ENCODE peak calls at places on chromosome 6, in ten cellular contexts. X is ovary, O is heart left ventricle, R is Peyer's patch, J is uterus, Q is tibial nerve, W is body of pancreas, K is GM12878, Z is breast epithelium, L is right lobe of liver. Y is an unnamed sample. For H3K36me3, the result is how much of the 10 kb centered on the place peaks cover.

GRCh38 chr6:40722081-40722480 is 134.9 kb upstream of the LRFN2 start:
- DNase-seq in X (no peak), O (no peak), R (no peak), J (no peak), Q (no peak), W (no peak), K (no peak), Z (no peak), L (no peak), Y (no peak)

GRCh38 chr6:99868074-99868702 is 125.8 kb downstream of the MCHR2 start:
- DNase-seq in X (peak), O (peak), R (peak), J (peak), Q (peak), W (peak), K (peak), Z (peak), L (peak), Y (peak)

GRCh38 chr6:13500264-13500663 is 12.9 kb upstream of the GFOD1 start:
- DNase-seq in X (no peak), O (no peak), R (no peak), J (no peak), Q (no peak), W (no peak), K (no peak), Z (no peak), L (no peak), Y (no peak)

GRCh38 chr6:154731296-154732218 is 1.7 kb upstream of the SCAF8 start:
- DNase-seq in X (no peak), O (no peak), R (no peak), J (no peak), Q (no peak), W (no peak), K (no peak), Z (no peak), L (no peak), Y (no peak)

GRCh38 chr6:72382602-72383529 is 239.0 kb upstream of the KCNQ5 start:
- DNase-seq in X (no peak), O (no peak), R (peak), J (no peak), Q (no peak), W (no peak), K (peak), Z (no peak), L (no peak), Y (no peak)

GRCh38 chr6:142323377-142323776 is 21.6 kb downstream of the ADGRG6 start:
- DNase-seq in X (no peak), O (no peak), R (no peak), J (no peak), Q (no peak), W (no peak), K (no peak), Z (no peak), L (no peak), Y (no peak)

GRCh38 chr6:76771076-76771634 is 692.1 kb downstream of the HTR1B start:
- DNase-seq in X (no peak), O (peak), R (no peak), J (no peak), Q (no peak), W (peak), K (no peak), Z (peak), L (peak), Y (peak)

GRCh38 chr6:121886223-121886830 is 450.9 kb downstream of the GJA1 start:
- DNase-seq in X (no peak), O (no peak), R (no peak), J (no peak), Q (peak), W (no peak), K (no peak), Z (no peak), L (no peak), Y (no peak)

GRCh38 chr6:107118976-107119375 is 3.7 kb upstream of the BEND3 start:
- DNase-seq in X (no peak), O (no peak), R (no peak), J (no peak), Q (no peak), W (no peak), K (no peak), Z (no peak), L (no peak), Y (no peak)

GRCh38 chr6:107198631-107199416 is 83.5 kb upstream of the BEND3 start:
- DNase-seq in X (no peak), O (no peak), R (no peak), J (no peak), Q (no peak), W (no peak), K (no peak), Z (no peak), L (no peak), Y (no peak)

GRCh38 chr6:168563656-168564055 is 122.7 kb downstream of the SMOC2 start:
- DNase-seq in X (no peak), O (no peak), R (no peak), J (no peak), Q (no peak), W (no peak), K (no peak), Z (no peak), L (no peak), Y (no peak)

GRCh38 chr6:6825153-6825847 is 236.8 kb downstream of the LY86 start:
- DNase-seq in X (no peak), O (no peak), R (no peak), J (no peak), Q (no peak), W (no peak), K (no peak), Z (peak), L (peak), Y (no peak)

GRCh38 chr6:12969933-12970332 is 253.4 kb downstream of the PHACTR1 start:
- DNase-seq in X (no peak), O (no peak), R (no peak), J (no peak), Q (no peak), W (no peak), K (no peak), Z (no peak), L (no peak), Y (no peak)

GRCh38 chr6:154403803-154404202 is 47.2 kb upstream of the IPCEF1 start:
- DNase-seq in X (peak), O (peak), R (no peak), J (peak), Q (no peak), W (peak), K (no peak), Z (no peak), L (no peak), Y (no peak)

GRCh38 chr6:131937703-131938631 is 13.2 kb downstream of the CCN2 start:
- DNase-seq in X (no peak), O (no peak), R (no peak), J (peak), Q (peak), W (no peak), K (no peak), Z (no peak), L (peak), Y (peak)

GRCh38 chr6:111478749-111479148 is 4.3 kb downstream of the REV3L start:
- DNase-seq in X (no peak), O (no peak), R (no peak), J (no peak), Q (no peak), W (no peak), K (peak), Z (no peak), L (no peak), Y (no peak)

GRCh38 chr6:131629656-131630055 is 1.6 kb upstream of the MED23 start:
- DNase-seq in X (no peak), O (no peak), R (no peak), J (no peak), Q (no peak), W (no peak), K (no peak), Z (no peak), L (no peak), Y (no peak)

GRCh38 chr6:38909020-38909730 is 139.4 kb upstream of the GLP1R start:
- DNase-seq in X (no peak), O (no peak), R (no peak), J (no peak), Q (no peak), W (peak), K (no peak), Z (no peak), L (peak), Y (no peak)

GRCh38 chr6:116011520-116011919 is 49.2 kb downstream of the FRK start:
- DNase-seq in X (no peak), O (no peak), R (no peak), J (no peak), Q (no peak), W (no peak), K (peak), Z (peak), L (no peak), Y (no peak)

GRCh38 chr6:53065266-53066058 is at the start of gene FBXO9:
- DNase-seq in X (peak), O (peak), R (peak), J (peak), Q (no peak), W (peak), K (no peak), Z (peak), L (peak), Y (peak)

GRCh38 chr6:9143140-9143539 is 707.8 kb upstream of the SLC35B3 start:
- DNase-seq in X (no peak), O (no peak), R (no peak), J (no peak), Q (no peak), W (no peak), K (no peak), Z (no peak), L (no peak), Y (no peak)

GRCh38 chr6:125193208-125193607 is 39.6 kb downstream of the TPD52L1 start:
- DNase-seq in X (no peak), O (no peak), R (no peak), J (no peak), Q (no peak), W (no peak), K (no peak), Z (no peak), L (no peak), Y (no peak)

GRCh38 chr6:2433686-2434085 is 188.3 kb upstream of the GMDS start:
- DNase-seq in X (no peak), O (no peak), R (no peak), J (no peak), Q (no peak), W (no peak), K (no peak), Z (no peak), L (no peak), Y (no peak)

GRCh38 chr6:56478202-56478601 is 164.5 kb downstream of the DST start:
- DNase-seq in X (no peak), O (no peak), R (no peak), J (no peak), Q (no peak), W (no peak), K (no peak), Z (no peak), L (no peak), Y (no peak)
- H3K36me3 ChIP-seq in X (under half), O (under half), R (under half), J (under half), Q (under half), W (under half), K (under half), Z (under half), L (under half), Y (under half)

DNA sequence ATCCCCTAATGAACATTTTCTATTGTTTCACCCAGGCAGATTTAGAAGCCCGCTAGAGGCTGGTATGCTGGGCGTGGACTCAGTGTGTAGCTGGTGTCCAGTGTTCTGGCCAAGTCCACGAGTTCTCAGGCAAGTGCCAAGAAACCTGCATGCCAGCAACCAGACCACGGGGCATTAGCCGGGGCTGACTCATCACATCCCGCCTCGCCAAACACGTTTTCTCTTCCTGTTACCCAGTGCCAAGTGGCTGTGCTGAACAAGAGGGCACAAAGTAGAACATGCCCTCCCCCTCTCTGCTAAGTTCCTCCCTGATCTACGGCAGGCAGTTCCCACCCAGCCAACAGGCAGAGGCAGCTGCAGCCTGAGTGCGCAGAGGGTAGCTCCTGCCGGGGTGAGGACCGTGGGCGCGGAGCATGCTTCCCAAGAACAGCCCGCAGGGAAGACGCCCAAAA is 29.6 kb downstream of the RAMACL start:
- DNase-seq in X (peak), O (peak), R (no peak), J (peak), Q (peak), W (peak), K (no peak), Z (peak), L (peak), Y (peak)
- H3K27ac ChIP-seq in X (no peak), O (peak), R (no peak), J (peak), Q (peak), W (peak), K (no peak), Z (peak), L (peak), Y (peak)

GRCh38 chr6:150408842-150409241 is 40.0 kb downstream of the IYD start:
- DNase-seq in X (no peak), O (no peak), R (no peak), J (no peak), Q (no peak), W (peak), K (no peak), Z (peak), L (no peak), Y (no peak)

GRCh38 chr6:150409576-150410066 is 40.8 kb downstream of the IYD start:
- DNase-seq in X (no peak), O (peak), R (peak), J (no peak), Q (peak), W (peak), K (no peak), Z (peak), L (peak), Y (peak)

GRCh38 chr6:150406948-150407347 is 38.1 kb downstream of the IYD start:
- DNase-seq in X (no peak), O (no peak), R (no peak), J (no peak), Q (no peak), W (no peak), K (no peak), Z (no peak), L (no peak), Y (no peak)

GRCh38 chr6:150403458-150404245 is 34.8 kb downstream of the IYD start:
- DNase-seq in X (no peak), O (peak), R (no peak), J (no peak), Q (peak), W (peak), K (no peak), Z (peak), L (no peak), Y (no peak)
- TF ChIP-seq POLR2A in X (no peak), O (no peak), R (no peak), J (no peak), Q (no peak), W (no peak), K (no peak), Z (no peak), L (no peak), Y (no peak)

GRCh38 chr6:43673444-43674063 is 14.0 kb downstream of the MRPS18A start:
- DNase-seq in X (no peak), O (no peak), R (no peak), J (peak), Q (no peak), W (peak), K (no peak), Z (no peak), L (no peak), Y (peak)
- H3K36me3 ChIP-seq in X (under half), O (half or more), R (under half), J (under half), Q (under half), W (under half), K (under half), Z (under half), L (under half), Y (under half)

GRCh38 chr6:33770116-33770832 is 18.7 kb downstream of the LEMD2 start:
- DNase-seq in X (peak), O (no peak), R (no peak), J (peak), Q (no peak), W (no peak), K (no peak), Z (no peak), L (no peak), Y (no peak)
- H3K27ac ChIP-seq in X (peak), O (no peak), R (peak), J (peak), Q (no peak), W (no peak), K (no peak), Z (peak), L (no peak), Y (no peak)

DNA sequence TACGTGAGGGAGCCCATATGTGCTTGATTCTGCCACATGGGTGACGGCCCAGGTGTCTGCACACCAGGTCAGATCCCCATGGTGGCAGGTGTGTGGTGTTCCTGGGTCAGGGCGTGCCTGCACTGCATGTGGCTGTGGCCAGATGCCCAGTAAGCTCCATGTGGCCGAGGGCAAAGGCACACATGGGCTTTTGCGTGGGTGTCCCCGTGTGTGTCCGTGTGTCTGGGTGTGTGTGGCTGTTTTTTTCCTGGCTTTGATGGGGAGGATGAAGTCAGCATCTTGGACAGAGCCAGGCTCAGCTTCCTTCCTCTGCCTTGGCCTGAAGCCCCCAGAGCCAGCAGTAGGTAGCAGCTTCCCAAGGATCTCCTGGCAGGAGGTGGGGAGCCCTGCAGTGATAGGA is 1.5 kb upstream of the TNXB start:
- DNase-seq in X (no peak), O (peak), R (no peak), J (peak), Q (no peak), W (no peak), K (no peak), Z (no peak), L (peak), Y (no peak)
- TF ChIP-seq POLR2A in X (no peak), O (no peak), R (no peak), J (no peak), Q (peak), W (no peak), K (peak), Z (no peak), L (no peak), Y (no peak)

GRCh38 chr6:89679215-89680120 is 40.9 kb upstream of the LYRM2 start:
- DNase-seq in X (no peak), O (no peak), R (no peak), J (no peak), Q (no peak), W (no peak), K (no peak), Z (no peak), L (no peak), Y (no peak)

GRCh38 chr6:89680150-89680549 is 41.6 kb upstream of the LYRM2 start:
- DNase-seq in X (no peak), O (no peak), R (no peak), J (no peak), Q (no peak), W (no peak), K (no peak), Z (no peak), L (no peak), Y (no peak)

GRCh38 chr6:89680551-89680950 is 42.0 kb upstream of the LYRM2 start:
- DNase-seq in X (no peak), O (no peak), R (no peak), J (no peak), Q (no peak), W (no peak), K (no peak), Z (no peak), L (no peak), Y (no peak)

GRCh38 chr6:89675949-89676753 is 37.6 kb upstream of the LYRM2 start:
- DNase-seq in X (no peak), O (no peak), R (no peak), J (no peak), Q (no peak), W (no peak), K (no peak), Z (no peak), L (no peak), Y (no peak)

GRCh38 chr6:89678531-89678930 is 40.0 kb upstream of the LYRM2 start:
- DNase-seq in X (no peak), O (no peak), R (no peak), J (no peak), Q (no peak), W (no peak), K (no peak), Z (no peak), L (no peak), Y (no peak)
- H3K36me3 ChIP-seq in X (under half), O (half or more), R (under half), J (under half), Q (under half), W (under half), K (half or more), Z (under half), L (half or more), Y (half or more)

DNA sequence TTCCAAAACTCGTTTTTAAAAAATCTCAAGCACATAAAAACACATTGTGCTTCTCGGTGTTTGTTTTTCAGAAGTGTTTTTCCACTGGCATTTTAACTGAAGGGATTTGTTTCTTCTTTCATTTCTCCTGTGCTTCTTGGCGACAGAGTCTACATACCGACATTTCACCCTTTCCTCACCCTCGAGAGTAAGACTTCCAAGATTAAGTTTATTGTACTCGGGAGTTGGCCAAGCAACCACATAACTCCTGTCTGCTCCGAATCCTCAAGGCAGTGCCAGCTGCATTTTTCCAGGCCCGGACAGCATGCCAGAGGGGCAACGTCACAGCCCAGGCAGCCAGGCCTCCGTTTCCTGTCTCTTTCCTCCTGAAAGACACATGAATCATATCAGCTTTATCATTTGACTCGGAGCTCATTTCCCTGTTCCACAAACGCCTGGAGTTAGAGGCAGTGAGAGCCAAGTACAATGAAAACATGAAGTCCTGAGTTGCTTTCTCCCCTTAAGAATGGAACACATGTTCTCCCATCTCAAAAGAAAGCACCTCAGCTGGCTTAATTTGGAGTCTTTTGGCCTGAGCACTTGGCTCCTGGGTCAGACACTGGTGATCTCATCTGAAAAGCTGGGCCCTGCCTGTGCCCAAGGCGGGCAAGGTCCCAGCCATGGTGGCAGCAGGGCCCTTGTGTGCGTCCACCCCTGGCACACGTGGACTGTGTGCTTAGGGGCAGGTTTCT is 23.2 kb upstream of the FAM50B start:
- DNase-seq in X (peak), O (peak), R (no peak), J (peak), Q (peak), W (peak), K (no peak), Z (peak), L (peak), Y (peak)
- H3K27ac ChIP-seq in X (peak), O (peak), R (peak), J (peak), Q (peak), W (peak), K (no peak), Z (peak), L (peak), Y (peak)

GRCh38 chr6:30907758-30908591 is at the start of gene GTF2H4:
- DNase-seq in X (peak), O (peak), R (peak), J (peak), Q (peak), W (peak), K (peak), Z (peak), L (peak), Y (peak)
- TF ChIP-seq POLR2A in X (peak), O (no peak), R (no peak), J (peak), Q (peak), W (no peak), K (peak), Z (no peak), L (peak), Y (no peak)

Y was measured in adrenal gland.